ENCODE peak calls at places on chromosomes 7 and 10, in seven cellular contexts. One of them, this sample, is unnamed.
A peak's percentile ranks its signal among the peaks of the same experiment; 100 is the strongest.

GRCh38 chr10:70308121-70309060 is 24.6 kb upstream of the NPFFR1 start:
- DNase-seq in mesenchymal stem cell: no peak
- DNase-seq in neuronal stem cell: no peak
- DNase-seq in trophoblast cell: no peak
- DNase-seq in H1: no peak
- DNase-seq in mesendoderm: no peak
- DNase-seq in H9: no peak
- DNase-seq in this sample: no peak

GRCh38 chr10:117132751-117133231 is 5.3 kb downstream of the VAX1 start:
- DNase-seq in mesenchymal stem cell: no peak
- DNase-seq in neuronal stem cell: peak; percentile 58
- DNase-seq in trophoblast cell: no peak
- DNase-seq in H9: peak; percentile 62
- DNase-seq in H1: peak; percentile 67
- DNase-seq in mesendoderm: peak; percentile 60
- DNase-seq in this sample: no peak

GRCh38 chr7:95798401-95798930 is 26.1 kb downstream of the DYNC1I1 start:
- DNase-seq in mesendoderm: no peak
- DNase-seq in H9: no peak
- DNase-seq in trophoblast cell: no peak
- DNase-seq in mesenchymal stem cell: no peak
- DNase-seq in H1: no peak
- DNase-seq in neuronal stem cell: no peak
- DNase-seq in this sample: no peak

GRCh38 chr7:44162179-44162578 is 21.0 kb upstream of the MYL7 start:
- DNase-seq in neuronal stem cell: no peak
- DNase-seq in mesenchymal stem cell: no peak
- DNase-seq in H9: no peak
- DNase-seq in mesendoderm: no peak
- DNase-seq in trophoblast cell: peak; percentile 9
- DNase-seq in H1: no peak
- DNase-seq in this sample: no peak

GRCh38 chr7:134865001-134865845 is 85.8 kb downstream of the CALD1 start:
- DNase-seq in trophoblast cell: no peak
- DNase-seq in H1: no peak
- DNase-seq in mesenchymal stem cell: peak; percentile 80
- DNase-seq in mesendoderm: peak; percentile 84
- DNase-seq in H9: no peak
- DNase-seq in neuronal stem cell: no peak
- DNase-seq in this sample: peak; percentile 76

GRCh38 chr10:107037192-107038122 is 127.0 kb downstream of the SORCS1 start:
- DNase-seq in H1: no peak
- DNase-seq in neuronal stem cell: no peak
- DNase-seq in trophoblast cell: no peak
- DNase-seq in H9: no peak
- DNase-seq in mesendoderm: no peak
- DNase-seq in mesenchymal stem cell: no peak
- DNase-seq in this sample: no peak

GRCh38 chr10:29908977-29909376 is 150.4 kb downstream of the JCAD start:
- DNase-seq in H1: no peak
- DNase-seq in mesendoderm: no peak
- DNase-seq in trophoblast cell: no peak
- DNase-seq in mesenchymal stem cell: no peak
- DNase-seq in neuronal stem cell: no peak
- DNase-seq in H9: no peak
- DNase-seq in this sample: no peak

GRCh38 chr7:102208826-102209225 is 77.8 kb upstream of the SH2B2 start:
- DNase-seq in H1: no peak
- DNase-seq in H9: no peak
- DNase-seq in neuronal stem cell: peak; percentile 9
- DNase-seq in trophoblast cell: no peak
- DNase-seq in mesendoderm: no peak
- DNase-seq in mesenchymal stem cell: no peak
- DNase-seq in this sample: no peak

GRCh38 chr10:11783558-11783865 is 39.6 kb upstream of the PROSER2 start:
- DNase-seq in H9: no peak
- DNase-seq in trophoblast cell: peak; percentile 15
- DNase-seq in H1: no peak
- DNase-seq in mesendoderm: no peak
- DNase-seq in neuronal stem cell: no peak
- DNase-seq in mesenchymal stem cell: no peak
- DNase-seq in this sample: no peak

GRCh38 chr10:78331391-78331922 is 297.8 kb downstream of the RPS24 start:
- DNase-seq in H9: peak; percentile 20
- DNase-seq in trophoblast cell: no peak
- DNase-seq in H1: peak; percentile 33
- DNase-seq in neuronal stem cell: peak; percentile 27
- DNase-seq in mesenchymal stem cell: peak; percentile 41
- DNase-seq in mesendoderm: no peak
- DNase-seq in this sample: peak; percentile 76

GRCh38 chr7:98418636-98419315 is 17.9 kb upstream of the BAIAP2L1 start:
- DNase-seq in H9: no peak
- DNase-seq in trophoblast cell: peak; percentile 80
- DNase-seq in mesenchymal stem cell: peak; percentile 96
- DNase-seq in mesendoderm: peak; percentile 59
- DNase-seq in neuronal stem cell: no peak
- DNase-seq in H1: no peak
- DNase-seq in this sample: peak; percentile 98

GRCh38 chr10:118547282-118547681 is 48.2 kb downstream of the PRLHR start:
- DNase-seq in H1: no peak
- DNase-seq in neuronal stem cell: no peak
- DNase-seq in mesendoderm: no peak
- DNase-seq in H9: no peak
- DNase-seq in trophoblast cell: no peak
- DNase-seq in mesenchymal stem cell: no peak
- DNase-seq in this sample: no peak

GRCh38 chr10:87636313-87636915 is 23.3 kb upstream of the PAPSS2 start:
- DNase-seq in H1: no peak
- DNase-seq in mesendoderm: no peak
- DNase-seq in H9: no peak
- DNase-seq in neuronal stem cell: no peak
- DNase-seq in trophoblast cell: no peak
- DNase-seq in mesenchymal stem cell: no peak
- DNase-seq in this sample: no peak

GRCh38 chr10:95333997-95334792 is 43.4 kb upstream of the PDLIM1 start:
- DNase-seq in trophoblast cell: peak; percentile 8
- DNase-seq in neuronal stem cell: no peak
- DNase-seq in H9: no peak
- DNase-seq in H1: no peak
- DNase-seq in mesendoderm: no peak
- DNase-seq in mesenchymal stem cell: peak; percentile 96
- DNase-seq in this sample: peak; percentile 98

GRCh38 chr10:79335470-79336235 is 11.6 kb upstream of the PPIF start:
- DNase-seq in H1: no peak
- DNase-seq in mesendoderm: no peak
- DNase-seq in neuronal stem cell: no peak
- DNase-seq in trophoblast cell: no peak
- DNase-seq in mesenchymal stem cell: no peak
- DNase-seq in H9: no peak
- DNase-seq in this sample: no peak

GRCh38 chr7:40598915-40599314 is 464.1 kb downstream of the SUGCT start:
- DNase-seq in mesenchymal stem cell: no peak
- DNase-seq in H1: no peak
- DNase-seq in neuronal stem cell: no peak
- DNase-seq in trophoblast cell: no peak
- DNase-seq in H9: no peak
- DNase-seq in mesendoderm: no peak
- DNase-seq in this sample: no peak

GRCh38 chr10:31830887-31831286 is 97.7 kb downstream of the ARHGAP12 start:
- DNase-seq in trophoblast cell: no peak
- DNase-seq in neuronal stem cell: no peak
- DNase-seq in mesendoderm: no peak
- DNase-seq in H9: no peak
- DNase-seq in H1: no peak
- DNase-seq in mesenchymal stem cell: peak; percentile 19
- DNase-seq in this sample: peak; percentile 71

GRCh38 chr10:49550563-49550962 is 11.6 kb upstream of the ERCC6 start:
- DNase-seq in neuronal stem cell: no peak
- DNase-seq in mesendoderm: peak; percentile 74
- DNase-seq in H9: peak; percentile 47
- DNase-seq in mesenchymal stem cell: peak; percentile 21
- DNase-seq in trophoblast cell: peak; percentile 76
- DNase-seq in H1: no peak
- DNase-seq in this sample: peak; percentile 73

GRCh38 chr7:4207011-4207410 is 475.1 kb upstream of the FOXK1 start:
- DNase-seq in mesendoderm: no peak
- DNase-seq in H9: no peak
- DNase-seq in mesenchymal stem cell: no peak
- DNase-seq in trophoblast cell: no peak
- DNase-seq in H1: no peak
- DNase-seq in neuronal stem cell: no peak
- DNase-seq in this sample: no peak

GRCh38 chr10:37654466-37654865 is 202.9 kb downstream of the ZNF248 start:
- DNase-seq in mesenchymal stem cell: no peak
- DNase-seq in trophoblast cell: no peak
- DNase-seq in neuronal stem cell: no peak
- DNase-seq in H1: no peak
- DNase-seq in mesendoderm: peak; percentile 6
- DNase-seq in H9: no peak
- DNase-seq in this sample: no peak
- H2BK5ac ChIP-seq in mesenchymal stem cell: no peak overlapping the region
- H2BK5ac ChIP-seq in trophoblast cell: no peak overlapping the region
- H2BK5ac ChIP-seq in neuronal stem cell: no peak overlapping the region
- H2BK5ac ChIP-seq in H1: no peak overlapping the region
- H2BK5ac ChIP-seq in mesendoderm: no peak overlapping the region
- H2BK5ac ChIP-seq in H9: no peak overlapping the region
- H2BK5ac ChIP-seq in this sample: no peak overlapping the region

DNA sequence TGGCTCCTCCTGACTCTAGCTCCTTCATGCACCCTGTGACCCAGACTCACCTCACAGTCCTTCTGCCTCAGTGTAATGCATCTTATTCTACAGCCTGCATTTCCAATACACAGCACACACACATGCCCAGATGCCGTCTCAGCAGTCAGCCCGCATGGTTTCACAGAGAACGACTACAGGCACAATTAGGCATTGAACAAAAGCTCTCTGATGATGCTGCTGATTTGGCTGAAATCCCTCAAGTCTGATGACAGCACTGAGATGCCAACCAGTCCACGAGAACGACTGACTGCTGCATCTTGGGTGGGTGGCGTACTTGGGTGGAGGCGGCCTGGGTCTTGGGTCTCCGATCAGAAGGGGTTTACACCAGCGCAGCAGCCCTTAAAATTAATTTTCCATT is 200.4 kb downstream of the TAX1BP1 start:
- DNase-seq in H1: no peak
- DNase-seq in mesendoderm: no peak
- DNase-seq in trophoblast cell: no peak
- DNase-seq in mesenchymal stem cell: no peak
- DNase-seq in neuronal stem cell: no peak
- DNase-seq in H9: no peak
- DNase-seq in this sample: no peak
- H3K4me2 ChIP-seq in H1: no peak overlapping the region
- H3K4me2 ChIP-seq in mesendoderm: no peak overlapping the region
- H3K4me2 ChIP-seq in trophoblast cell: no peak overlapping the region
- H3K4me2 ChIP-seq in mesenchymal stem cell: no peak overlapping the region
- H3K4me2 ChIP-seq in neuronal stem cell: no peak overlapping the region
- H3K4me2 ChIP-seq in H9: no peak overlapping the region
- H3K4me2 ChIP-seq in this sample: no peak overlapping the region

GRCh38 chr10:8069627-8070026 is 15.1 kb downstream of the GATA3 start:
- DNase-seq in trophoblast cell: peak; percentile 68
- DNase-seq in mesenchymal stem cell: peak; percentile 70
- DNase-seq in mesendoderm: no peak
- DNase-seq in neuronal stem cell: no peak
- DNase-seq in H9: no peak
- DNase-seq in H1: no peak
- DNase-seq in this sample: peak; percentile 56

GRCh38 chr10:8069108-8069507 is 14.6 kb downstream of the GATA3 start:
- DNase-seq in neuronal stem cell: no peak
- DNase-seq in mesenchymal stem cell: no peak
- DNase-seq in trophoblast cell: no peak
- DNase-seq in H1: no peak
- DNase-seq in mesendoderm: no peak
- DNase-seq in H9: no peak
- DNase-seq in this sample: no peak

GRCh38 chr10:8071666-8072065 is 17.2 kb downstream of the GATA3 start:
- DNase-seq in mesendoderm: peak; percentile 96
- DNase-seq in mesenchymal stem cell: no peak
- DNase-seq in neuronal stem cell: no peak
- DNase-seq in H1: no peak
- DNase-seq in trophoblast cell: no peak
- DNase-seq in H9: no peak
- DNase-seq in this sample: no peak

GRCh38 chr10:8071006-8071405 is 16.5 kb downstream of the GATA3 start:
- DNase-seq in mesenchymal stem cell: peak; percentile 48
- DNase-seq in neuronal stem cell: no peak
- DNase-seq in H1: no peak
- DNase-seq in H9: no peak
- DNase-seq in mesendoderm: no peak
- DNase-seq in trophoblast cell: no peak
- DNase-seq in this sample: peak; percentile 22

GRCh38 chr10:8070440-8070839 is 16.0 kb downstream of the GATA3 start:
- DNase-seq in mesendoderm: no peak
- DNase-seq in mesenchymal stem cell: no peak
- DNase-seq in neuronal stem cell: no peak
- DNase-seq in H1: no peak
- DNase-seq in H9: no peak
- DNase-seq in trophoblast cell: no peak
- DNase-seq in this sample: no peak
- H2BK5ac ChIP-seq in mesendoderm: no peak overlapping the region
- H2BK5ac ChIP-seq in mesenchymal stem cell: no peak overlapping the region
- H2BK5ac ChIP-seq in neuronal stem cell: no peak overlapping the region
- H2BK5ac ChIP-seq in H1: no peak overlapping the region
- H2BK5ac ChIP-seq in H9: no peak overlapping the region
- H2BK5ac ChIP-seq in trophoblast cell: peak overlapping the region; percentile 43
- H2BK5ac ChIP-seq in this sample: no peak overlapping the region

GRCh38 chr10:60943372-60944158 is 420 bp downstream of the RHOBTB1 start:
- DNase-seq in trophoblast cell: no peak
- DNase-seq in neuronal stem cell: peak; percentile 61
- DNase-seq in H9: peak; percentile 83
- DNase-seq in mesenchymal stem cell: peak; percentile 87
- DNase-seq in mesendoderm: peak; percentile 91
- DNase-seq in H1: peak; percentile 81
- DNase-seq in this sample: peak; percentile 40

GRCh38 chr10:60944159-60944909 is at the start of gene RHOBTB1:
- DNase-seq in mesendoderm: peak; percentile 78
- DNase-seq in mesenchymal stem cell: peak; percentile 95
- DNase-seq in trophoblast cell: peak; percentile 59
- DNase-seq in H1: peak; percentile 77
- DNase-seq in neuronal stem cell: peak; percentile 64
- DNase-seq in H9: peak; percentile 73
- DNase-seq in this sample: peak; percentile 83

GRCh38 chr10:60942134-60942533 is 1.9 kb downstream of the RHOBTB1 start:
- DNase-seq in mesenchymal stem cell: no peak
- DNase-seq in H1: no peak
- DNase-seq in mesendoderm: no peak
- DNase-seq in H9: no peak
- DNase-seq in trophoblast cell: no peak
- DNase-seq in neuronal stem cell: no peak
- DNase-seq in this sample: no peak

GRCh38 chr10:60942604-60943269 is 1.2 kb downstream of the RHOBTB1 start:
- DNase-seq in mesendoderm: no peak
- DNase-seq in H1: no peak
- DNase-seq in mesenchymal stem cell: peak; percentile 92
- DNase-seq in H9: no peak
- DNase-seq in neuronal stem cell: no peak
- DNase-seq in trophoblast cell: no peak
- DNase-seq in this sample: peak; percentile 31

DNA sequence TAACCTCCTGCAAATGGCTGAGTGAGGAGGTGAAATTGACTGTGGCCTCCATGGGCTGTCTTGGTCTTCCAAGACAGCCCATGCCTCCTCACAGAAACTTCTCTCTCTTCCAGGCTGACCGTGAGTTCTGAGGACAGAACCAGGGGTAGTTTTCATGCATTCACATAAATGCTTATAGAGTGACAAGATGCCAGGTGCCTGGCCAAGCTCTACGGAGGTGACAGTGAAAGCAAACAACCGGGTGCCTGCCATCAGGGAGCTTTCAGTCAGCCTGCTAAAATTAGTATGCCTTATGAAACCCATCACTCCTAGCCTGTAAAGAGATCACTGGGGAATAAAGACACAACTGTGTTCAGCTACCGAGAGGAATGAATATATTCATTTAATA is 919 bp upstream of the RHOBTB1 start:
- DNase-seq in H9: no peak
- DNase-seq in H1: no peak
- DNase-seq in neuronal stem cell: no peak
- DNase-seq in trophoblast cell: no peak
- DNase-seq in mesendoderm: no peak
- DNase-seq in mesenchymal stem cell: no peak
- DNase-seq in this sample: no peak
- H3K4me2 ChIP-seq in H9: peak overlapping the region; percentile 84
- H3K4me2 ChIP-seq in H1: peak overlapping the region; percentile 98
- H3K4me2 ChIP-seq in neuronal stem cell: peak overlapping the region; percentile 94
- H3K4me2 ChIP-seq in trophoblast cell: peak overlapping the region; percentile 66
- H3K4me2 ChIP-seq in mesendoderm: peak overlapping the region; percentile 73
- H3K4me2 ChIP-seq in mesenchymal stem cell: peak overlapping the region; percentile 94
- H3K4me2 ChIP-seq in this sample: peak overlapping the region; percentile 76

This sample was measured in IMR-90.